ENCODE peak calls at places on chromosomes 11 and 22, in eight cellular contexts. C, Z, I, U, N, P, M and S are unnamed samples.

GRCh38 chr11:108398439-108398838 is 68.9 kb downstream of the C11orf65 start:
- DNase-seq in C (no peak), Z (no peak), I (no peak), U (no peak), N (no peak), P (no peak), M (no peak), S (no peak)

GRCh38 chr22:35312198-35313059 is 12.7 kb downstream of the TOM1 start:
- DNase-seq in C (peak; percentile 88), Z (peak; percentile 30), I (peak; percentile 46), U (no peak), N (no peak), P (peak; percentile 53), M (peak; percentile 51), S (no peak)

GRCh38 chr11:104799251-104799650 is 99.0 kb downstream of the CASP12 start:
- DNase-seq in C (no peak), Z (no peak), I (no peak), U (no peak), N (no peak), P (no peak), M (no peak), S (no peak)

GRCh38 chr22:29044657-29045176 is 16.9 kb downstream of the C22orf31 start:
- DNase-seq in C (peak; percentile 53), Z (no peak), I (peak; percentile 70), U (no peak), N (no peak), P (no peak), M (no peak), S (no peak)

GRCh38 chr11:64906314-64906635 is 10.7 kb downstream of the ATG2A start:
- DNase-seq in C (no peak), Z (no peak), I (no peak), U (no peak), N (no peak), P (no peak), M (no peak), S (no peak)

GRCh38 chr11:13207665-13208594 is 69.7 kb upstream of the BMAL1 start:
- DNase-seq in C (no peak), Z (no peak), I (peak; percentile 88), U (peak; percentile 55), N (no peak), P (no peak), M (peak; percentile 50), S (no peak)

GRCh38 chr11:12838463-12839120 is 164.4 kb downstream of the TEAD1 start:
- DNase-seq in C (no peak), Z (no peak), I (peak; percentile 78), U (no peak), N (no peak), P (no peak), M (no peak), S (no peak)

GRCh38 chr11:75429902-75430691 is 2.9 kb downstream of the KLHL35 start:
- DNase-seq in C (peak; percentile 36), Z (peak; percentile 88), I (peak; percentile 65), U (peak; percentile 66), N (peak; percentile 57), P (peak; percentile 80), M (peak; percentile 71), S (peak; percentile 69)

GRCh38 chr22:32413715-32414114 is 1.7 kb upstream of the RTCB start:
- DNase-seq in C (no peak), Z (no peak), I (peak; percentile 49), U (no peak), N (peak; percentile 10), P (no peak), M (no peak), S (no peak)

GRCh38 chr11:19903620-19904069 is 191.0 kb downstream of the NAV2 start:
- DNase-seq in C (peak; percentile 59), Z (no peak), I (peak; percentile 84), U (peak; percentile 74), N (peak; percentile 52), P (peak; percentile 82), M (peak; percentile 95), S (peak; percentile 37)

GRCh38 chr11:46120361-46120710 is 918 bp downstream of the PHF21A start:
- DNase-seq in C (no peak), Z (peak; percentile 86), I (no peak), U (no peak), N (peak; percentile 8), P (peak; percentile 67), M (peak; percentile 44), S (peak; percentile 42)

GRCh38 chr11:87423161-87423560 is 385.4 kb downstream of the TMEM135 start:
- DNase-seq in C (no peak), Z (no peak), I (no peak), U (no peak), N (no peak), P (no peak), M (no peak), S (no peak)

GRCh38 chr11:11993814-11994213 is 14.6 kb downstream of the DKK3 start:
- DNase-seq in C (peak; percentile 54), Z (no peak), I (peak; percentile 75), U (no peak), N (peak; percentile 75), P (no peak), M (no peak), S (no peak)

GRCh38 chr11:44960200-44960845 is 9.6 kb upstream of the TP53I11 start:
- DNase-seq in C (no peak), Z (no peak), I (no peak), U (no peak), N (no peak), P (no peak), M (no peak), S (no peak)

GRCh38 chr11:47248304-47248663 is 330 bp downstream of the ACP2 start:
- DNase-seq in C (no peak), Z (no peak), I (no peak), U (no peak), N (no peak), P (no peak), M (no peak), S (peak; percentile 22)

GRCh38 chr11:63845911-63846310 is 7.0 kb downstream of the MARK2 start:
- DNase-seq in C (no peak), Z (no peak), I (no peak), U (no peak), N (no peak), P (no peak), M (no peak), S (no peak)

GRCh38 chr11:64318694-64319420 is 936 bp downstream of the PRDX5 start:
- DNase-seq in C (no peak), Z (no peak), I (no peak), U (no peak), N (no peak), P (no peak), M (peak; percentile 70), S (no peak)

GRCh38 chr22:30605449-30606110 is 1.4 kb upstream of the TCN2 start:
- DNase-seq in C (peak; percentile 26), Z (no peak), I (peak; percentile 57), U (peak; percentile 63), N (peak; percentile 69), P (peak; percentile 74), M (peak; percentile 79), S (peak; percentile 47)

GRCh38 chr11:60978546-60979380 is 7.3 kb downstream of the CD6 start:
- DNase-seq in C (no peak), Z (no peak), I (no peak), U (no peak), N (no peak), P (no peak), M (no peak), S (no peak)

GRCh38 chr11:12900496-12900895 is 108.6 kb upstream of the RASSF10 start:
- DNase-seq in C (no peak), Z (no peak), I (peak; percentile 86), U (no peak), N (no peak), P (no peak), M (no peak), S (no peak)

GRCh38 chr11:27385245-27385644 is 22.2 kb upstream of the CCDC34 start:
- DNase-seq in C (no peak), Z (no peak), I (peak; percentile 76), U (no peak), N (no peak), P (no peak), M (no peak), S (no peak)

GRCh38 chr11:132960679-132961078 is 571.6 kb downstream of the OPCML start:
- DNase-seq in C (no peak), Z (no peak), I (no peak), U (no peak), N (no peak), P (no peak), M (no peak), S (no peak)

GRCh38 chr11:70110538-70111055 is 32.5 kb downstream of the ANO1 start:
- DNase-seq in C (no peak), Z (no peak), I (no peak), U (no peak), N (no peak), P (no peak), M (no peak), S (peak; percentile 3)

GRCh38 chr11:58963551-58964075 is 24.3 kb downstream of the GLYATL1 start:
- DNase-seq in C (no peak), Z (no peak), I (peak; percentile 82), U (no peak), N (no peak), P (no peak), M (no peak), S (no peak)

GRCh38 chr11:78688460-78688859 is 113.8 kb upstream of the NARS2 start:
- DNase-seq in C (no peak), Z (no peak), I (no peak), U (no peak), N (no peak), P (no peak), M (no peak), S (no peak)

GRCh38 chr22:22709719-22710445 is 65.5 kb downstream of the GGTLC2 start:
- DNase-seq in C (no peak), Z (no peak), I (no peak), U (no peak), N (no peak), P (peak; percentile 60), M (no peak), S (no peak)

GRCh38 chr22:28791124-28791523 is 9.2 kb downstream of the XBP1 start:
- DNase-seq in C (no peak), Z (peak; percentile 15), I (no peak), U (no peak), N (no peak), P (no peak), M (no peak), S (no peak)

GRCh38 chr11:48341466-48341865 is 16.7 kb downstream of the OR4C3 start:
- DNase-seq in C (no peak), Z (no peak), I (no peak), U (no peak), N (no peak), P (no peak), M (no peak), S (no peak)
- H3K9me3 ChIP-seq in C (no peaks in the 10 kb centered on the region), Z (no peaks in the 10 kb centered on the region), I (no peaks in the 10 kb centered on the region), U (no peaks in the 10 kb centered on the region), N (no peaks in the 10 kb centered on the region), P (no peaks in the 10 kb centered on the region), M (peaks cover 15% of the 10 kb centered on the region), S (no peaks in the 10 kb centered on the region)

GRCh38 chr11:126411971-126412381 is 56.5 kb downstream of the ST3GAL4 start:
- DNase-seq in C (no peak), Z (peak; percentile 41), I (no peak), U (no peak), N (no peak), P (no peak), M (no peak), S (peak; percentile 48)
- TF ChIP-seq CTCF in C (no peak), Z (no peak), I (peak; percentile 31), U (no peak), N (no peak), P (no peak), M (no peak), S (no peak)

GRCh38 chr11:73267122-73267846 is 4.9 kb upstream of the P2RY6 start:
- DNase-seq in C (no peak), Z (no peak), I (no peak), U (peak; percentile 17), N (no peak), P (no peak), M (no peak), S (no peak)
- H3K4me1 ChIP-seq in C (peaks cover 17% of the 10 kb centered on the region), Z (peaks cover 5% of the 10 kb centered on the region), I (no peaks in the 10 kb centered on the region), U (peaks cover 17% of the 10 kb centered on the region), N (peaks cover 32% of the 10 kb centered on the region), P (no peaks in the 10 kb centered on the region), M (peaks cover 12% of the 10 kb centered on the region), S (peaks cover 59% of the 10 kb centered on the region)

GRCh38 chr22:37607010-37607911 is 1.4 kb upstream of the GGA1 start:
- DNase-seq in C (peak; percentile 67), Z (peak; percentile 98), I (peak; percentile 44), U (peak; percentile 91), N (peak; percentile 81), P (peak; percentile 85), M (peak; percentile 95), S (peak; percentile 84)
- H3K9me3 ChIP-seq in C (no peaks in the 10 kb centered on the region), Z (no peaks in the 10 kb centered on the region), I (no peaks in the 10 kb centered on the region), U (no peaks in the 10 kb centered on the region), N (no peaks in the 10 kb centered on the region), P (no peaks in the 10 kb centered on the region), M (no peaks in the 10 kb centered on the region), S (no peaks in the 10 kb centered on the region)